ENCODE peak calls at places on chromosomes 13 and 19, in six cellular contexts. B is effector memory CD4-positive, alpha-beta T cell; A is testis; S is CD8-positive, alpha-beta memory T cell; I is aorta; Y is mammary epithelial cell. Q is an unnamed sample. For H3K4me1, the result is how much of the 10 kb centered on the place peaks cover.

GRCh38 chr13:48412100-48412556 is 785 bp downstream of the LPAR6 start:
- DNase-seq in B (no peak), A (no peak), S (no peak), I (no peak), Y (peak), Q (no peak)

GRCh38 chr19:3055741-3056453 is 6.4 kb downstream of the TLE5 start:
- DNase-seq in B (no peak), A (no peak), S (no peak), I (peak), Y (peak), Q (no peak)

GRCh38 chr13:30466841-30467252 is 1.1 kb upstream of the HMGB1 start:
- DNase-seq in B (no peak), A (no peak), S (no peak), I (no peak), Y (no peak), Q (no peak)

GRCh38 chr13:63167699-63168337 is 1752.2 kb upstream of the PCDH20 start:
- DNase-seq in B (no peak), A (no peak), S (no peak), I (no peak), Y (no peak), Q (no peak)

GRCh38 chr13:99813346-99814095 is 158.0 kb downstream of the ZIC5 start:
- DNase-seq in B (no peak), A (no peak), S (no peak), I (no peak), Y (no peak), Q (no peak)

GRCh38 chr13:32901994-32902780 is 114.0 kb upstream of the KL start:
- DNase-seq in B (no peak), A (peak), S (no peak), I (no peak), Y (no peak), Q (no peak)

GRCh38 chr13:59963827-59964226 is 199.9 kb downstream of the DIAPH3 start:
- DNase-seq in B (no peak), A (no peak), S (no peak), I (no peak), Y (no peak), Q (no peak)

GRCh38 chr19:14519860-14520407 is 1.7 kb upstream of the DNAJB1 start:
- DNase-seq in B (no peak), A (peak), S (no peak), I (no peak), Y (peak), Q (no peak)

GRCh38 chr19:45217193-45217956 is 27.8 kb downstream of the EXOC3L2 start:
- DNase-seq in B (no peak), A (no peak), S (no peak), I (no peak), Y (no peak), Q (no peak)

GRCh38 chr19:50379602-50380001 is 3.3 kb downstream of the NR1H2 start:
- DNase-seq in B (no peak), A (no peak), S (no peak), I (no peak), Y (no peak), Q (no peak)

GRCh38 chr19:33427801-33428626 is 54.5 kb downstream of the CEBPG start:
- DNase-seq in B (no peak), A (no peak), S (no peak), I (peak), Y (no peak), Q (peak)

GRCh38 chr13:32940601-32941000 is 75.6 kb upstream of the KL start:
- DNase-seq in B (no peak), A (peak), S (no peak), I (no peak), Y (no peak), Q (peak)

GRCh38 chr13:73133536-73133935 is 74.7 kb downstream of the KLF5 start:
- DNase-seq in B (no peak), A (no peak), S (no peak), I (no peak), Y (peak), Q (no peak)

GRCh38 chr13:97283888-97284287 is 61.8 kb downstream of the MBNL2 start:
- DNase-seq in B (no peak), A (no peak), S (no peak), I (no peak), Y (no peak), Q (no peak)
- H3K4me1 ChIP-seq in B (under half), A (under half), S (under half), I (under half), Y (under half), Q (half or more)

DNA sequence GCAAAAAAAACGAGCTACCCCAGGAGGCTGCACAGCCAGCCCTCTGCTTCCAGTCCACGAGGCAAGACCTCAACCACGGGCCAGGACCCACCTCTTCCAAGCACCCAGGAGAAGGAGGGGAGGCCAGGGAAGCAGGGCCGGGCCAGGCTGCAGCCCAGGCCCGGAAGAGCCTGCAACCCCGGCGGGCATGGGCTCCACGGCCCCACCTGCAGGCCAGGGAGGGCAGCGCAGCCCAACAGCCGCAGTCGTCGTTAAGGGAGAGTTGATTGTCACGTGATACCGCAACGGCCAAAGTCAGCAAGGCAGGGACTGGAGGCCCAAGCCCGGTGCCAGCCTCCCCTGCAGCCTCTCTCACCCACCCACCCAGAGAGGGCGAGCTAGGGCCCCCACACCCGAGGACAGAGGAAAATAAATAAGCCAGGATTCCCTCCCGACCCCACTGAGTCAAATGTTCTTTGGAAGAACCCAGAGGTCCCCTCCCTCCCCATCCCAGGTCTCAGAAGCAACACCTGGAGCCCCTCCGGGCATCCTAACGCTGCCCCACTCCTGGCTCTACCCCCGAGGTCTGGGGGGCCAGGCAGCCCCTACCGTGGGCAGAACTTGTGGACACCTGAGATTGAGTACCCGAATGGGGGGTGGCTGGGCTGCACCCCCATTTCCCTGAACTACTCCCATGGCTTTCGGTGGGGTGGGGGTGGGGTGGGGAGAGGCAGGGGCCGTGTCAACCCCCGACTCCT is 5.2 kb upstream of the REXO1 start:
- DNase-seq in B (peak), A (peak), S (peak), I (peak), Y (peak), Q (peak)
- H3K27ac ChIP-seq in B (peak), A (no peak), S (peak), I (no peak), Y (no peak), Q (peak)

GRCh38 chr19:29677001-29677781 is 11.9 kb downstream of the PLEKHF1 start:
- DNase-seq in B (no peak), A (no peak), S (no peak), I (no peak), Y (no peak), Q (no peak)
- H3K4me1 ChIP-seq in B (half or more), A (half or more), S (half or more), I (under half), Y (under half), Q (half or more)

GRCh38 chr19:38528931-38529330 is 88.8 kb downstream of the MAP4K1 start:
- DNase-seq in B (no peak), A (no peak), S (no peak), I (no peak), Y (no peak), Q (no peak)

GRCh38 chr19:38529610-38530009 is 88.1 kb downstream of the MAP4K1 start:
- DNase-seq in B (no peak), A (no peak), S (no peak), I (no peak), Y (no peak), Q (no peak)

GRCh38 chr19:38526430-38526829 is 91.3 kb downstream of the MAP4K1 start:
- DNase-seq in B (no peak), A (no peak), S (no peak), I (peak), Y (no peak), Q (no peak)

GRCh38 chr19:38527466-38528136 is 90.2 kb downstream of the MAP4K1 start:
- DNase-seq in B (no peak), A (peak), S (no peak), I (no peak), Y (no peak), Q (no peak)

GRCh38 chr19:38528213-38528755 is 89.5 kb downstream of the MAP4K1 start:
- DNase-seq in B (no peak), A (peak), S (no peak), I (no peak), Y (no peak), Q (no peak)
- H3K27ac ChIP-seq in B (no peak), A (no peak), S (no peak), I (no peak), Y (no peak), Q (no peak)